ENCODE peak calls at places on chromosomes 7 and 10, in six cellular contexts. Z is amygdala, H is astrocyte of the spinal cord, Q is bronchial epithelial cell, T is nephron progenitor cell, O is posterior cingulate gyrus. E is an unnamed sample.

GRCh38 chr7:108836246-108836645 is 266.6 kb downstream of the DNAJB9 start:
- DNase-seq in T (no peak), Q (no peak), O (no peak), H (peak; percentile 35), Z (no peak), E (peak; percentile 3)

GRCh38 chr10:11148638-11149037 is 131.0 kb downstream of the CELF2 start:
- DNase-seq in Z (no peak), Q (no peak), T (no peak), O (no peak), H (no peak), E (no peak)

GRCh38 chr10:122164815-122165491 is 106.1 kb upstream of the BTBD16 start:
- DNase-seq in T (no peak), Q (no peak), O (no peak), Z (no peak), H (no peak), E (peak; percentile 88)

GRCh38 chr7:27173412-27174076 is 576 bp downstream of the HOXA10 start:
- DNase-seq in H (no peak), O (peak; percentile 78), T (peak; percentile 33), Q (no peak), Z (no peak), E (no peak)

GRCh38 chr7:36301914-36302771 is 87.5 kb upstream of the ANLN start:
- DNase-seq in H (peak; percentile 39), O (no peak), Z (no peak), T (no peak), Q (peak; percentile 33), E (peak; percentile 85)

GRCh38 chr7:20235303-20235702 is 18.1 kb upstream of the MACC1 start:
- DNase-seq in Z (no peak), O (no peak), T (no peak), H (no peak), Q (peak; percentile 29), E (no peak)

GRCh38 chr7:6559896-6560295 is 8.6 kb upstream of the GRID2IP start:
- DNase-seq in H (no peak), O (peak; percentile 6), T (no peak), Z (no peak), Q (no peak), E (no peak)

GRCh38 chr7:134351424-134351823 is 34.7 kb upstream of the SLC35B4 start:
- DNase-seq in O (no peak), H (no peak), T (peak; percentile 18), Q (no peak), Z (peak; percentile 51), E (peak; percentile 55)

GRCh38 chr7:151141855-151142685 is 25.4 kb downstream of the GBX1 start:
- DNase-seq in Q (no peak), Z (no peak), H (no peak), O (peak; percentile 69), T (no peak), E (no peak)

GRCh38 chr7:90900640-90901353 is 304.7 kb downstream of the CDK14 start:
- DNase-seq in Z (no peak), T (no peak), Q (no peak), H (no peak), O (no peak), E (no peak)

GRCh38 chr7:45407730-45408406 is 166.3 kb upstream of the ADCY1 start:
- DNase-seq in T (no peak), O (peak; percentile 92), Q (no peak), Z (no peak), H (no peak), E (no peak)

GRCh38 chr7:106167439-106168136 is 55.5 kb upstream of the SYPL1 start:
- DNase-seq in Q (no peak), O (no peak), Z (no peak), H (peak; percentile 45), T (no peak), E (peak; percentile 65)

GRCh38 chr7:39510738-39511372 is 55.3 kb upstream of the YAE1 start:
- DNase-seq in Z (no peak), O (no peak), Q (peak; percentile 62), T (no peak), H (peak; percentile 10), E (peak; percentile 43)

E was measured in renal cortical epithelial cell.